ENCODE peak calls at places on chromosomes 5 and 9, in ten cellular contexts. S is Calu3; E is HTR-8/SVneo; W is stimulated activated CD4-positive, alpha-beta T cell treated with anti-CD3 and anti-CD28 coated beads, Interleukin-2, amount 100 ng/mL, for 48 hours; J is non-pigmented ciliary epithelial cell; I is ELF-1; Q is GM12878; Z is activated CD8-positive, alpha-beta memory T cell treated with anti-CD3 and anti-CD28 coated beads, Interleukin-2, amount 50 U/mL, for 4 hours; C is fibroblast of mammary gland; B is activated naive CD8-positive, alpha-beta T cell treated with anti-CD3 and anti-CD28 coated beads for 36 hours. L is an unnamed sample.

GRCh38 chr5:32283539-32284377 is 29.0 kb downstream of the MTMR12 start:
- DNase-seq in S (no peak), E (no peak), W (no peak), J (peak), I (no peak), Q (no peak), Z (no peak), C (peak), B (peak), L (no peak)

GRCh38 chr5:158464383-158464782 is 605.4 kb upstream of the CLINT1 start:
- DNase-seq in S (no peak), E (no peak), W (no peak), J (no peak), I (no peak), Q (no peak), Z (no peak), C (no peak), B (no peak), L (peak)

GRCh38 chr9:90287567-90288274 is 354.9 kb downstream of the DIRAS2 start:
- DNase-seq in S (peak), E (no peak), W (no peak), J (no peak), I (peak), Q (peak), Z (no peak), C (no peak), B (no peak), L (no peak)

GRCh38 chr9:38117646-38118045 is 48.6 kb upstream of the SHB start:
- DNase-seq in S (no peak), E (no peak), W (no peak), J (no peak), I (no peak), Q (no peak), Z (no peak), C (no peak), B (no peak), L (no peak)

GRCh38 chr9:88186495-88187110 is 48.3 kb upstream of the SPATA31C2 start:
- DNase-seq in S (no peak), E (no peak), W (no peak), J (no peak), I (no peak), Q (no peak), Z (no peak), C (no peak), B (no peak), L (no peak)

GRCh38 chr5:58406394-58406793 is 53.5 kb downstream of the PLK2 start:
- DNase-seq in S (no peak), E (no peak), W (no peak), J (no peak), I (no peak), Q (no peak), Z (no peak), C (no peak), B (no peak), L (no peak)

GRCh38 chr5:81749562-81750307 is 1.2 kb downstream of the SSBP2 start:
- DNase-seq in S (peak), E (no peak), W (peak), J (no peak), I (peak), Q (peak), Z (peak), C (no peak), B (peak), L (no peak)

GRCh38 chr5:16709691-16710420 is 93.1 kb upstream of the RETREG1 start:
- DNase-seq in S (no peak), E (no peak), W (no peak), J (no peak), I (no peak), Q (no peak), Z (no peak), C (no peak), B (no peak), L (no peak)

GRCh38 chr5:126002222-126002897 is 420.8 kb upstream of the GRAMD2B start:
- DNase-seq in S (no peak), E (no peak), W (no peak), J (peak), I (no peak), Q (no peak), Z (no peak), C (peak), B (no peak), L (no peak)

GRCh38 chr5:87069974-87070608 is 197.6 kb upstream of the RASA1 start:
- DNase-seq in S (peak), E (peak), W (no peak), J (peak), I (no peak), Q (peak), Z (no peak), C (peak), B (no peak), L (peak)

GRCh38 chr5:98402130-98402529 is 371.3 kb upstream of the RGMB start:
- DNase-seq in S (no peak), E (no peak), W (no peak), J (no peak), I (no peak), Q (no peak), Z (no peak), C (no peak), B (no peak), L (no peak)

GRCh38 chr9:127539982-127540663 is 72.0 kb upstream of the STXBP1 start:
- DNase-seq in S (no peak), E (no peak), W (no peak), J (no peak), I (no peak), Q (no peak), Z (no peak), C (no peak), B (no peak), L (no peak)

GRCh38 chr5:37208883-37209808 is 40.0 kb downstream of the CPLANE1 start:
- DNase-seq in S (no peak), E (no peak), W (no peak), J (peak), I (peak), Q (no peak), Z (peak), C (peak), B (peak), L (no peak)

GRCh38 chr9:120944434-120945125 is 18.0 kb upstream of the TRAF1 start:
- DNase-seq in S (no peak), E (no peak), W (no peak), J (no peak), I (no peak), Q (peak), Z (no peak), C (no peak), B (no peak), L (no peak)

GRCh38 chr9:129712595-129713524 is 40.0 kb downstream of the PTGES start:
- DNase-seq in S (no peak), E (no peak), W (no peak), J (peak), I (peak), Q (no peak), Z (no peak), C (peak), B (peak), L (peak)

GRCh38 chr5:33721491-33722245 is 170.1 kb downstream of the ADAMTS12 start:
- DNase-seq in S (no peak), E (no peak), W (no peak), J (no peak), I (no peak), Q (no peak), Z (no peak), C (peak), B (no peak), L (no peak)

GRCh38 chr9:116984111-116984510 is 297.0 kb downstream of the TRIM32 start:
- DNase-seq in S (no peak), E (no peak), W (no peak), J (no peak), I (no peak), Q (no peak), Z (no peak), C (no peak), B (no peak), L (no peak)

GRCh38 chr5:160930361-160930760 is 78.3 kb upstream of the ATP10B start:
- DNase-seq in S (peak), E (no peak), W (no peak), J (no peak), I (peak), Q (no peak), Z (no peak), C (no peak), B (no peak), L (peak)

GRCh38 chr5:138212828-138213160 is 329 bp downstream of the CDC23 start:
- DNase-seq in S (peak), E (peak), W (no peak), J (no peak), I (no peak), Q (no peak), Z (no peak), C (peak), B (no peak), L (no peak)